ENCODE peak calls at places on chromosome 12, in nine cellular contexts. C is left cardiac atrium; M is HFFc6; K is astrocyte of the spinal cord; B is kidney tubule cell; P is GOT3; Q is ELF-1; X is caudate nucleus; F is CD8-positive, alpha-beta T cell. O is an unnamed sample.

GRCh38 chr12:54970741-54971140 is 13.8 kb downstream of the TESPA1 start:
- DNase-seq in C (no peak), M (no peak), K (no peak), B (no peak), P (no peak), Q (no peak), X (peak; percentile 46), F (no peak), O (no peak)

GRCh38 chr12:40618621-40619020 is 73.6 kb upstream of the CNTN1 start:
- DNase-seq in C (no peak), M (no peak), K (no peak), B (no peak), P (no peak), Q (no peak), X (no peak), F (no peak), O (no peak)

GRCh38 chr12:62808166-62808879 is 126.6 kb downstream of the PPM1H start:
- DNase-seq in C (no peak), M (no peak), K (no peak), B (no peak), P (no peak), Q (no peak), X (no peak), F (no peak), O (no peak)

GRCh38 chr12:93743229-93743998 is 66.2 kb downstream of the CRADD start:
- DNase-seq in C (no peak), M (no peak), K (no peak), B (no peak), P (no peak), Q (no peak), X (no peak), F (no peak), O (no peak)

GRCh38 chr12:108773798-108774788 is 42.8 kb upstream of the CORO1C start:
- DNase-seq in C (peak; percentile 91), M (peak; percentile 80), K (peak; percentile 80), B (peak; percentile 61), P (no peak), Q (peak; percentile 53), X (peak; percentile 4), F (no peak), O (peak; percentile 87)

GRCh38 chr12:107243316-107243715 is 150.0 kb upstream of the CRY1 start:
- DNase-seq in C (no peak), M (no peak), K (no peak), B (no peak), P (no peak), Q (no peak), X (no peak), F (no peak), O (no peak)

GRCh38 chr12:63937381-63938168 is 93.1 kb downstream of the SRGAP1 start:
- DNase-seq in C (no peak), M (no peak), K (no peak), B (no peak), P (no peak), Q (no peak), X (no peak), F (no peak), O (no peak)

GRCh38 chr12:26037615-26038180 is 79.2 kb downstream of the RASSF8 start:
- DNase-seq in C (no peak), M (no peak), K (no peak), B (no peak), P (no peak), Q (no peak), X (no peak), F (no peak), O (no peak)

GRCh38 chr12:14883663-14884062 is 2.0 kb downstream of the MGP start:
- DNase-seq in C (no peak), M (no peak), K (no peak), B (no peak), P (no peak), Q (no peak), X (no peak), F (no peak), O (no peak)

GRCh38 chr12:94566345-94566744 is 84.0 kb downstream of the TMCC3 start:
- DNase-seq in C (no peak), M (no peak), K (no peak), B (no peak), P (no peak), Q (no peak), X (peak; percentile 79), F (no peak), O (no peak)

GRCh38 chr12:570237-570925 is 92.9 kb downstream of the NINJ2 start:
- DNase-seq in C (peak; percentile 88), M (peak; percentile 78), K (peak; percentile 85), B (peak; percentile 86), P (peak; percentile 65), Q (peak; percentile 90), X (no peak), F (no peak), O (peak; percentile 92)

GRCh38 chr12:6960291-6961277 is 9.4 kb downstream of the PTPN6 start:
- DNase-seq in C (no peak), M (peak; percentile 52), K (peak; percentile 28), B (no peak), P (no peak), Q (peak; percentile 68), X (no peak), F (no peak), O (no peak)

GRCh38 chr12:90216815-90217214 is 508.2 kb upstream of the ATP2B1 start:
- DNase-seq in C (no peak), M (no peak), K (peak; percentile 29), B (peak; percentile 91), P (no peak), Q (no peak), X (no peak), F (no peak), O (peak; percentile 23)

GRCh38 chr12:40559865-40560264 is 132.4 kb upstream of the CNTN1 start:
- DNase-seq in C (no peak), M (no peak), K (no peak), B (no peak), P (no peak), Q (no peak), X (no peak), F (no peak), O (no peak)

GRCh38 chr12:117774986-117775775 is 193.6 kb downstream of the KSR2 start:
- DNase-seq in C (no peak), M (no peak), K (peak; percentile 22), B (no peak), P (no peak), Q (no peak), X (no peak), F (no peak), O (peak; percentile 59)

GRCh38 chr12:7411343-7411742 is 32.6 kb downstream of the CD163L1 start:
- DNase-seq in C (no peak), M (no peak), K (no peak), B (no peak), P (no peak), Q (no peak), X (no peak), F (no peak), O (no peak)

GRCh38 chr12:26629864-26630263 is 203.1 kb downstream of the ITPR2 start:
- DNase-seq in C (no peak), M (no peak), K (peak; percentile 63), B (peak; percentile 41), P (no peak), Q (no peak), X (no peak), F (no peak), O (peak; percentile 43)

GRCh38 chr12:102144221-102144620 is 24.2 kb downstream of the PARPBP start:
- DNase-seq in C (no peak), M (no peak), K (no peak), B (no peak), P (no peak), Q (no peak), X (no peak), F (no peak), O (no peak)

GRCh38 chr12:28191690-28192089 is 1.4 kb downstream of the CCDC91 start:
- DNase-seq in C (no peak), M (no peak), K (peak; percentile 19), B (peak; percentile 53), P (no peak), Q (peak; percentile 2), X (no peak), F (no peak), O (peak; percentile 55)

GRCh38 chr12:52907092-52907810 is 2.4 kb upstream of the KRT8 start:
- DNase-seq in C (peak; percentile 52), M (no peak), K (peak; percentile 23), B (peak; percentile 74), P (no peak), Q (peak; percentile 74), X (no peak), F (no peak), O (peak; percentile 68)

GRCh38 chr12:132153501-132154340 is 9.5 kb downstream of the NOC4L start:
- DNase-seq in C (peak; percentile 72), M (peak; percentile 37), K (peak; percentile 75), B (peak; percentile 77), P (no peak), Q (peak; percentile 94), X (no peak), F (peak; percentile 58), O (peak; percentile 79)

GRCh38 chr12:33006106-33006505 is 109.5 kb upstream of the PKP2 start:
- DNase-seq in C (no peak), M (no peak), K (no peak), B (no peak), P (no peak), Q (no peak), X (no peak), F (no peak), O (no peak)